ENCODE peak calls at places on chromosome 20, in six cellular contexts. K is activated naive CD8-positive, alpha-beta T cell treated with anti-CD3 and anti-CD28 coated beads, Interleukin-2, amount 50 U/mL, for 24 hours; I is psoas muscle; J is Kasumi-1; E is left ventricle myocardium inferior; R is neural progenitor cell. C is an unnamed sample.

GRCh38 chr20:2133318-2134183 is 31.9 kb downstream of the STK35 start:
- DNase-seq in K (no peak), I (peak), J (no peak), E (no peak), R (peak), C (no peak)

GRCh38 chr20:10648651-10649050 is 25.1 kb downstream of the JAG1 start:
- DNase-seq in J (no peak), E (no peak), K (no peak), R (no peak), I (no peak), C (no peak)

GRCh38 chr20:43938932-43939761 is 24.5 kb downstream of the TOX2 start:
- DNase-seq in R (no peak), J (peak), K (no peak), E (peak), I (peak), C (peak)

GRCh38 chr20:43942661-43943285 is 28.1 kb downstream of the TOX2 start:
- DNase-seq in K (no peak), E (no peak), R (no peak), J (peak), I (no peak), C (peak)

GRCh38 chr20:63594043-63594561 is 20.1 kb upstream of the HELZ2 start:
- DNase-seq in K (no peak), J (no peak), I (peak), E (no peak), R (no peak), C (no peak)

GRCh38 chr20:9200196-9200595 is 131.3 kb downstream of the PLCB4 start:
- DNase-seq in I (no peak), E (no peak), J (no peak), K (no peak), R (no peak), C (no peak)

GRCh38 chr20:10982692-10983091 is 308.9 kb upstream of the JAG1 start:
- DNase-seq in R (no peak), I (peak), J (no peak), E (peak), K (no peak), C (peak)

GRCh38 chr20:49697071-49697470 is 16.6 kb downstream of the B4GALT5 start:
- DNase-seq in K (no peak), I (no peak), J (no peak), E (no peak), R (no peak), C (no peak)

GRCh38 chr20:17735206-17735804 is 35.5 kb downstream of the BANF2 start:
- DNase-seq in K (no peak), J (no peak), E (no peak), R (no peak), I (no peak), C (peak)

GRCh38 chr20:1943267-1944002 is 48.2 kb downstream of the SIRPA start:
- DNase-seq in I (peak), R (no peak), J (no peak), E (peak), K (no peak), C (no peak)

C was measured in dermis microvascular lymphatic vessel endothelial cell.